ENCODE peak calls at places on chromosome 1, in four cellular contexts. B is sigmoid colon, F is NCI-H1092, O is AML-193. Q is an unnamed sample.
A peak's percentile ranks its signal among the peaks of the same experiment; 100 is the strongest.

GRCh38 chr1:228185641-228185965 is 20.0 kb downstream of the IBA57 start:
- DNase-seq in F (no peak), O (no peak), B (no peak), Q (no peak)

GRCh38 chr1:5271264-5271663 is 616.9 kb downstream of the AJAP1 start:
- DNase-seq in B (peak; percentile 21), O (no peak), F (no peak), Q (no peak)

GRCh38 chr1:181075727-181076350 is 12.7 kb upstream of the IER5 start:
- DNase-seq in O (no peak), B (no peak), F (no peak), Q (no peak)

GRCh38 chr1:247172956-247173355 is 1.1 kb upstream of the ZNF124 start:
- DNase-seq in F (no peak), O (peak; percentile 90), B (no peak), Q (no peak)

GRCh38 chr1:59767119-59767518 is 47.6 kb upstream of the HOOK1 start:
- DNase-seq in F (no peak), O (no peak), B (no peak), Q (no peak)

GRCh38 chr1:53971718-53972117 is 25.6 kb downstream of the LRRC42 start:
- DNase-seq in F (no peak), O (no peak), B (no peak), Q (no peak)

GRCh38 chr1:27217401-27217800 is 17.0 kb upstream of the WDTC1 start:
- DNase-seq in O (no peak), F (no peak), B (no peak), Q (no peak)

GRCh38 chr1:147853391-147853790 is 49.2 kb upstream of the GJA8 start:
- DNase-seq in O (no peak), F (no peak), B (no peak), Q (no peak)

GRCh38 chr1:170685166-170685565 is 21.2 kb downstream of the PRRX1 start:
- DNase-seq in B (no peak), F (no peak), O (no peak), Q (no peak)

Q was measured in C1 segment of cervical spinal cord.